ENCODE peak calls at places on chromosomes 2 and 18, in seven cellular contexts. Q is AG10803, D is iPS-NIHi11, F is ureter, C is pancreas, W is NB4, V is T-helper 2 cell. X is an unnamed sample.

GRCh38 chr2:181430406-181431199 is 26.6 kb upstream of the ITGA4 start:
- DNase-seq in D (no peak), V (no peak), F (no peak), Q (peak), C (no peak), W (peak), X (no peak)

GRCh38 chr2:179336782-179337534 is 72.3 kb upstream of the SESTD1 start:
- DNase-seq in D (peak), W (no peak), C (no peak), V (no peak), Q (peak), F (no peak), X (peak)

GRCh38 chr2:28736034-28736433 is 15.6 kb upstream of the PPP1CB start:
- DNase-seq in Q (peak), F (peak), C (peak), D (peak), V (no peak), W (no peak), X (no peak)

GRCh38 chr2:85796046-85796548 is 42.3 kb downstream of the ATOH8 start:
- DNase-seq in V (no peak), D (no peak), Q (no peak), C (no peak), W (no peak), F (no peak), X (no peak)

GRCh38 chr2:120631241-120631640 is 104.4 kb upstream of the GLI2 start:
- DNase-seq in V (no peak), D (no peak), W (no peak), C (no peak), Q (no peak), F (no peak), X (no peak)

GRCh38 chr18:62413189-62413588 is 88.1 kb downstream of the TNFRSF11A start:
- DNase-seq in F (no peak), W (no peak), Q (no peak), V (no peak), C (no peak), D (no peak), X (no peak)

GRCh38 chr2:190185380-190185779 is 122.9 kb upstream of the MSTN start:
- DNase-seq in D (no peak), C (no peak), V (no peak), F (no peak), W (no peak), Q (no peak), X (no peak)

GRCh38 chr2:96760986-96761832 is 507 bp downstream of the CNNM4 start:
- DNase-seq in F (no peak), V (no peak), C (peak), Q (peak), W (no peak), D (no peak), X (peak)

GRCh38 chr2:10755621-10756020 is 34.2 kb downstream of the ATP6V1C2 start:
- DNase-seq in V (no peak), Q (no peak), C (no peak), D (no peak), F (no peak), W (no peak), X (peak)

GRCh38 chr2:55419236-55419513 is 481 bp downstream of the CCDC88A start:
- DNase-seq in V (no peak), C (no peak), F (no peak), D (peak), Q (peak), W (no peak), X (peak)

GRCh38 chr2:30823452-30823851 is 16.2 kb upstream of the CAPN13 start:
- DNase-seq in W (no peak), V (no peak), D (no peak), F (no peak), Q (no peak), C (no peak), X (no peak)

GRCh38 chr2:222311321-222311977 is 12.7 kb upstream of the PAX3 start:
- DNase-seq in Q (no peak), D (no peak), F (no peak), V (no peak), W (no peak), C (no peak), X (peak)

GRCh38 chr2:170576296-170576695 is 138.8 kb upstream of the SP5 start:
- DNase-seq in F (no peak), W (no peak), D (no peak), C (no peak), V (no peak), Q (no peak), X (no peak)

GRCh38 chr2:216700088-216700567 is 4.8 kb upstream of the IGFBP5 start:
- DNase-seq in W (no peak), V (no peak), Q (peak), F (no peak), C (no peak), D (no peak), X (no peak)

GRCh38 chr2:102664439-102665042 is 45.2 kb downstream of the SLC9A2 start:
- DNase-seq in V (peak), Q (peak), F (peak), W (peak), D (peak), C (no peak), X (no peak)

GRCh38 chr2:118440699-118441098 is 352.4 kb downstream of the INSIG2 start:
- DNase-seq in F (no peak), W (no peak), C (no peak), Q (no peak), D (no peak), V (no peak), X (no peak)

X was measured in ELF-1.